ENCODE peak calls at places on chromosomes 2 and 18, in seven cellular contexts. G is HS-5, F is mucosa of gallbladder, L is cardiac fibroblast, Y is HT-29, O is amniotic stem cell, S is DMS 273 treated with DMSO at 0.1 percent for 48 hours. J is an unnamed sample.
A peak's percentile ranks its signal among the peaks of the same experiment; 100 is the strongest.

GRCh38 chr2:188158337-188159100 is 133.2 kb upstream of the GULP1 start:
- DNase-seq in Y (no peak), O (no peak), F (no peak), L (no peak), G (peak; percentile 45), S (no peak), J (peak; percentile 62)

GRCh38 chr18:24051256-24051947 is 36.8 kb downstream of the TTC39C start:
- DNase-seq in G (peak; percentile 35), F (no peak), S (no peak), Y (peak; percentile 28), O (no peak), L (peak; percentile 41), J (peak; percentile 70)

GRCh38 chr2:185012643-185013042 is 414.3 kb downstream of the ZNF804A start:
- DNase-seq in Y (no peak), S (no peak), L (peak; percentile 1), F (no peak), G (no peak), O (no peak), J (no peak)

GRCh38 chr2:32064021-32064678 is 794 bp downstream of the SPAST start:
- DNase-seq in G (no peak), F (no peak), O (no peak), L (no peak), S (no peak), Y (peak; percentile 35), J (peak; percentile 7)

GRCh38 chr2:204977914-204978313 is 432.6 kb downstream of the PARD3B start:
- DNase-seq in O (no peak), S (no peak), F (no peak), Y (peak; percentile 16), L (no peak), G (no peak), J (peak; percentile 5)

GRCh38 chr2:59066787-59067399 is 825.8 kb upstream of the FANCL start:
- DNase-seq in S (no peak), L (no peak), Y (no peak), G (no peak), O (no peak), F (no peak), J (no peak)

GRCh38 chr18:24396082-24396623 is 1.5 kb downstream of the OSBPL1A start:
- DNase-seq in L (no peak), F (no peak), S (no peak), Y (no peak), O (no peak), G (no peak), J (no peak)

GRCh38 chr2:215772634-215773563 is 240.5 kb downstream of the MREG start:
- DNase-seq in G (no peak), Y (no peak), L (peak; percentile 43), S (no peak), O (no peak), F (no peak), J (peak; percentile 64)

GRCh38 chr2:206555721-206556120 is 86.6 kb upstream of the FAM237A start:
- DNase-seq in G (no peak), L (peak; percentile 18), F (no peak), Y (no peak), O (no peak), S (no peak), J (peak; percentile 9)

GRCh38 chr2:63658176-63658968 is 69.6 kb downstream of the MDH1 start:
- DNase-seq in F (no peak), L (peak; percentile 22), Y (no peak), G (no peak), S (no peak), O (no peak), J (peak; percentile 71)

GRCh38 chr2:35846-36245 is 10.5 kb downstream of the FAM110C start:
- DNase-seq in O (no peak), F (peak; percentile 23), L (no peak), G (no peak), S (no peak), Y (peak; percentile 89), J (no peak)

GRCh38 chr18:48488388-48488850 is 50.4 kb upstream of the CTIF start:
- DNase-seq in F (peak; percentile 92), S (no peak), L (peak; percentile 97), G (peak; percentile 80), Y (peak; percentile 63), O (peak; percentile 47), J (peak; percentile 98)

J was measured in EH.